ENCODE peak calls at places on chromosomes 13 and 19, in ten cellular contexts. C, A, Q, T, E, L, M, Y, K and I are unnamed samples.

GRCh38 chr13:71513414-71514063 is 353.5 kb downstream of the DACH1 start:
- DNase-seq in C (no peak), A (no peak), Q (no peak), T (no peak), E (no peak), L (no peak), M (no peak), Y (no peak), K (no peak), I (no peak)

GRCh38 chr13:106241974-106242373 is 293.5 kb downstream of the EFNB2 start:
- DNase-seq in C (no peak), A (no peak), Q (no peak), T (no peak), E (no peak), L (no peak), M (no peak), Y (no peak), K (no peak), I (no peak)

GRCh38 chr13:73167046-73167820 is 108.4 kb downstream of the KLF5 start:
- DNase-seq in C (no peak), A (no peak), Q (no peak), T (no peak), E (no peak), L (no peak), M (no peak), Y (no peak), K (no peak), I (no peak)

GRCh38 chr19:57231686-57232085 is 863 bp downstream of the AURKC start:
- DNase-seq in C (no peak), A (no peak), Q (no peak), T (no peak), E (no peak), L (no peak), M (no peak), Y (no peak), K (no peak), I (peak; percentile 12)

GRCh38 chr19:17467471-17468301 is 2.6 kb upstream of the SLC27A1 start:
- DNase-seq in C (no peak), A (no peak), Q (no peak), T (no peak), E (no peak), L (no peak), M (no peak), Y (no peak), K (no peak), I (no peak)

GRCh38 chr13:113639661-113640262 is 18.2 kb downstream of the ATP4B start:
- DNase-seq in C (peak; percentile 13), A (no peak), Q (no peak), T (no peak), E (peak; percentile 45), L (peak; percentile 85), M (no peak), Y (no peak), K (no peak), I (no peak)

GRCh38 chr13:58024103-58024502 is 392.6 kb downstream of the PCDH17 start:
- DNase-seq in C (no peak), A (no peak), Q (no peak), T (no peak), E (no peak), L (no peak), M (no peak), Y (no peak), K (no peak), I (no peak)

GRCh38 chr13:37960427-37960826 is 90.9 kb upstream of the TRPC4 start:
- DNase-seq in C (no peak), A (no peak), Q (no peak), T (no peak), E (no peak), L (no peak), M (no peak), Y (no peak), K (no peak), I (peak; percentile 48)

GRCh38 chr19:43501661-43502418 is 2.7 kb downstream of the PHLDB3 start:
- DNase-seq in C (no peak), A (no peak), Q (no peak), T (no peak), E (no peak), L (no peak), M (no peak), Y (no peak), K (peak; percentile 43), I (peak; percentile 94)

GRCh38 chr19:43502419-43502976 is 2.0 kb downstream of the PHLDB3 start:
- DNase-seq in C (no peak), A (no peak), Q (no peak), T (no peak), E (no peak), L (no peak), M (no peak), Y (no peak), K (no peak), I (no peak)

GRCh38 chr19:43505186-43505456 is 575 bp upstream of the PHLDB3 start:
- DNase-seq in C (no peak), A (peak; percentile 23), Q (no peak), T (no peak), E (no peak), L (no peak), M (no peak), Y (no peak), K (no peak), I (no peak)

GRCh38 chr19:43504426-43505185 is at the start of gene PHLDB3:
- DNase-seq in C (peak; percentile 50), A (peak; percentile 6), Q (peak; percentile 2), T (peak; percentile 70), E (peak; percentile 68), L (peak; percentile 70), M (no peak), Y (no peak), K (no peak), I (peak; percentile 65)

DNA sequence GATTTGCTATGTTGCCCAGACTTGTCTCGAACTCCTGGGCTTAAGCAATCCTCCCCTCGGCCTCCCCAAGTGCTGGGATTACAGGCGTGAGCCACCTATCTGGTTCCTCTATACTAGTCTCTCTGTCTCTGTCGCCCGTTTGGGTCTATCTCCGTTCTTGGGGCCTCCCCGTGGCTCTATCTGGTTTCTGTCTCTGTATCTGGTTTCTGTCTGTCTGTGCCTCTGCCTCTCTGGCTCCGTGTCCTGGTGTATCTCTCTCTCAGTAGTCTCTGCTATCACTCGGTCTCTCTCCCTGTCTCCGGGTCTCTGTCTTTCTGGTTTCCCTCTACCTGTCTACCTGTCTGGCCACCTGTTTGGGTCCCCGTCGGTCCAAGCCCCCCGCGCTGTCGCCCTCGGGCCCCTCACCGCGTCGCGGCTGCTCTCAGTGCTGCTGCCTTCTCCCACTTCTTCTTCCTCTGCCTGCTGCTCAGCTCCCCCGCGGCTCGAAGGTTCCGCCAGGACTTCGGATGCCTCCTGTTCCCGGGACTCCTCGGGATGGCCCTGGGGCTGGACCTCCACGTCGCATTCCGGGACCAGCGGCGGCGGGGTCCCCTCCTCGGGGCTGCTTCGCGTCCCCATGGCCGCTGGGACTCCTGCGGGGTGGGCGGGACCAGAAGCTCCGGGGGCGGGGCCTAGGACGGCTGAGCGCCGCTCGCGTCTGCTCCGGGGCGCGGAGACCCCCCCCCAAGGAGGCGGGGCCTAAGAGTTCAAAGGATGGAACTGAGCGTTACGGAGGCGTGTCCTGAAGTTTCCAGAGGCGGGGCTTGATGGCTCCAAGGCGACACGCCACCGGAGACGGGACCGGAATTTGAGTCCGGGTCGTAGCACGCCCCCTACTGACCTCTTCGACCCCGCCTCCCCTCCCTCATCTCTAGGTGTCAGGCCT is 783 bp downstream of the PHLDB3 start:
- DNase-seq in C (peak; percentile 98), A (peak; percentile 95), Q (peak; percentile 79), T (peak; percentile 99), E (peak; percentile 98), L (peak; percentile 99), M (peak; percentile 78), Y (peak; percentile 83), K (peak; percentile 87), I (peak; percentile 99)
- TF ChIP-seq POLR2AphosphoS5 in C (peak; percentile 34), A (peak; percentile 13), Q (no peak), T (no peak), E (no peak), L (no peak), M (no peak), Y (peak; percentile 72), K (no peak), I (peak; percentile 54)

DNA sequence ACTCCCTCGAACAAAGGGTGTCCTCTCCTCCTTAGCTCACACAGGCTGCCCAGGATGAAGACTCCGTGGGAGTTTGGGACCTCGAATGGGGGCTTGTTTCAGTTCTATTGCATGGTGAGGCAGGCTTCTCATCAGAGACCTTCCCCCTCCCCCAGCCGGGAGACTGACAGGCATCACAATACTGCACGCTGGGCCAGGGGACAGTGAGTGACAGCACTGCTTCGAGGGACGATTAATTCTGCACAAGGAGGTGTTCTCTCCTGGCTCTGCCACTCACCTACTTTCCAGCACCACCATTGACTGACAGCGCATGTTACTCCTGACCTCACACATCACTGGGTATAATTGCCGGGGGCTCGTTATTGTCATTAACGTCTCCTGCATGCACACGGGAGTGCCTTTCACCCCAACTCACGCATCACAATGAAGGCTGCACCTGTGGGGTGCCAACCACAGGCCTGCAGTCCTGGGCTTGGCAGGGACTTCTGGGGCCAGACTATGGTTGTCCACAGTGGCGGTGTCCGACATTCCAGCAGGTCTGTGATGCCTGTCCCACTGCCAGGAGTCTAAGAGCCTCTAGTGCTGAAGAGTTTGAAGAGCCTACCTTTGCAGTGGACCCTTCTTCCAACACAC is 412.2 kb upstream of the TSHZ3 start:
- DNase-seq in C (no peak), A (no peak), Q (no peak), T (no peak), E (no peak), L (no peak), M (no peak), Y (no peak), K (peak; percentile 5), I (peak; percentile 32)
- TF ChIP-seq POLR2AphosphoS5 in C (no peak), A (no peak), Q (no peak), T (no peak), E (no peak), L (no peak), M (no peak), Y (no peak), K (no peak), I (no peak)

DNA sequence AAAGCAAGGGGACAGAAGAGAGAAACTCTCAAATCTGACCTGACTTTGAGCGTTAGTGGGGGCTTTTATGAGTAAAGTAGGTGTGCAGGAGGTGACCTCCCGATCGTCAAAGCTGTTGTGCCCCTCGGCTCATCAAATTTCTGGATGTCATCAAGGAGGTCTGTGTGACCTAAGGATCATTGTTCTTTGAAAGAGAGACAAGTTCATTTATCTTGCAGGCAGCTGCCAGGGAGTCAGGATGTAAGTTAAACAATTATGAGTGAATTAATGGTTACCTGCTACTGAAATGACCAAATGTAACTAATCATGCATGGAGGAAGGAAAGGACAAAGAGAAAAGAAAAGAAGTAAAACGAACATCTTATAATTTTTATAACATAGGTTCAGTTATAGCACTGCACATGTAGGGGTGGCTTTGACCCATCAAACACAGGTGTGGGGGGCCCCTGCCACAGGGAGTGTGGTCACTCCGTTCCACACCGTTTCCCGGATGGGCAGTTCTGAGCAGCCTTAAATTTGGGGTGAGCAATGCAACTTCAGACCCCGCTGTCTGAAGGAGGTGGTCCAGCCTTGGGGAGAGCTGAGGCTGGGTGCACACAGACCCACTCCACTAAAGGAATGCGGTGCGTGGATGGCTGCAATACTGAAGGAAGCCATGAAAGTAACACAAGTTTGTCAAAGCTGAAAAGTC is 5.2 kb downstream of the CD22 start:
- DNase-seq in C (no peak), A (no peak), Q (no peak), T (no peak), E (no peak), L (no peak), M (no peak), Y (no peak), K (no peak), I (no peak)
- TF ChIP-seq POLR2AphosphoS5 in C (no peak), A (no peak), Q (no peak), T (no peak), E (no peak), L (no peak), M (no peak), Y (no peak), K (no peak), I (no peak)

GRCh38 chr19:3642987-3643386 is 16.4 kb upstream of the CACTIN start:
- DNase-seq in C (no peak), A (peak; percentile 6), Q (no peak), T (no peak), E (no peak), L (peak; percentile 78), M (no peak), Y (peak; percentile 67), K (no peak), I (peak; percentile 58)
- TF ChIP-seq POLR2AphosphoS5 in C (no peak), A (no peak), Q (no peak), T (no peak), E (no peak), L (no peak), M (no peak), Y (no peak), K (no peak), I (no peak)